ENCODE peak calls at places on chromosomes 5 and 9, in nine cellular contexts. X is pancreas, H is heart right ventricle, L is neural crest cell, P is HCT116, S is sigmoid colon, B is GM12865, I is foreskin fibroblast, O is type B pancreatic cell. N is an unnamed sample.

GRCh38 chr5:52682492-52682891 is 105.2 kb upstream of the ITGA1 start:
- DNase-seq in X (no peak), H (no peak), L (no peak), P (no peak), S (no peak), B (no peak), I (no peak), O (no peak), N (no peak)

GRCh38 chr5:115439042-115439441 is 105.5 kb downstream of the FEM1C start:
- DNase-seq in X (no peak), H (no peak), L (no peak), P (no peak), S (no peak), B (no peak), I (no peak), O (no peak), N (no peak)

GRCh38 chr5:177116631-177117373 is 16.8 kb upstream of the NSD1 start:
- DNase-seq in X (peak; percentile 89), H (peak; percentile 91), L (no peak), P (no peak), S (peak; percentile 96), B (peak; percentile 83), I (peak; percentile 81), O (no peak), N (peak; percentile 81)

GRCh38 chr9:111483419-111483861 is 743 bp downstream of the ECPAS start:
- DNase-seq in X (peak; percentile 77), H (peak; percentile 57), L (no peak), P (no peak), S (no peak), B (no peak), I (no peak), O (no peak), N (no peak)

GRCh38 chr9:93750045-93750444 is 173.7 kb downstream of the PHF2 start:
- DNase-seq in X (no peak), H (no peak), L (no peak), P (no peak), S (no peak), B (no peak), I (no peak), O (no peak), N (no peak)

GRCh38 chr5:43042176-43042625 is 2.1 kb upstream of the ANXA2R start:
- DNase-seq in X (peak; percentile 85), H (peak; percentile 79), L (peak; percentile 57), P (peak; percentile 43), S (peak; percentile 89), B (peak; percentile 93), I (no peak), O (no peak), N (peak; percentile 70)

GRCh38 chr5:134240421-134240962 is 14.6 kb upstream of the PPP2CA start:
- DNase-seq in X (no peak), H (no peak), L (no peak), P (no peak), S (no peak), B (no peak), I (peak; percentile 66), O (no peak), N (peak; percentile 63)

GRCh38 chr5:30765227-30765626 is 428.3 kb upstream of the CDH6 start:
- DNase-seq in X (no peak), H (no peak), L (no peak), P (no peak), S (no peak), B (no peak), I (no peak), O (no peak), N (peak; percentile 57)

GRCh38 chr5:77741608-77742007 is 34.5 kb downstream of the TBCA start:
- DNase-seq in X (no peak), H (no peak), L (no peak), P (no peak), S (no peak), B (no peak), I (no peak), O (no peak), N (no peak)

GRCh38 chr9:37030591-37030939 is 3.5 kb downstream of the PAX5 start:
- DNase-seq in X (no peak), H (no peak), L (no peak), P (no peak), S (no peak), B (peak; percentile 88), I (no peak), O (no peak), N (no peak)

GRCh38 chr9:37033141-37033540 is 927 bp downstream of the PAX5 start:
- DNase-seq in X (no peak), H (no peak), L (no peak), P (no peak), S (no peak), B (no peak), I (no peak), O (no peak), N (no peak)

GRCh38 chr9:37031081-37031480 is 3.0 kb downstream of the PAX5 start:
- DNase-seq in X (no peak), H (no peak), L (no peak), P (no peak), S (no peak), B (no peak), I (no peak), O (no peak), N (no peak)

GRCh38 chr9:37032713-37033112 is 1.4 kb downstream of the PAX5 start:
- DNase-seq in X (no peak), H (no peak), L (no peak), P (no peak), S (no peak), B (peak; percentile 77), I (no peak), O (no peak), N (no peak)

DNA sequence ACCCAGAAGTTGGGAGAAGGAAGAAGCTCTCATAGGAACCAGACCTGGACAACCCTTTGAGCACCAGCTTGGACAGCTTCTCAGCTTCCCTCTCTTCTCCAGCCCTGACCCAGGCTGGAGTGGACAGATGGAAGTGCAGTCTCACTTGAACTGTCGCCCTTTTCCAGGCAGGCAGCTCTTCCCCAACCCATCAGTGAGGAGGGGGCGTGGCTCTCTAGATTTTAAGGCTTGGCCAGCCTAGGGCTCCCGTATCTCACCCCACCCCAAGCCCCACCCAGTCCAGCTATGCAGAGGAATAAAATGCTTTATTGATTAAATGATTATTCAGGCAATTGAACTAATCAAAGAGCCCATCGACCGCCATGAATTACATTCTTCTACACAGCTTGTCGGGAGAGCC is 2.2 kb downstream of the PAX5 start:
- DNase-seq in X (no peak), H (no peak), L (no peak), P (no peak), S (no peak), B (no peak), I (no peak), O (no peak), N (no peak)
- TF ChIP-seq CTCF in X (no peak), H (no peak), L (no peak), P (no peak), S (no peak), B (no peak), I (no peak), O (no peak), N (no peak)

GRCh38 chr9:121059998-121060636 is 10.0 kb upstream of the C5 start:
- DNase-seq in X (no peak), H (no peak), L (peak; percentile 32), P (peak; percentile 64), S (no peak), B (peak; percentile 75), I (peak; percentile 50), O (no peak), N (peak; percentile 84)
- TF ChIP-seq CTCF in X (peak; percentile 63), H (peak; percentile 82), L (peak; percentile 86), P (peak; percentile 74), S (peak; percentile 51), B (peak; percentile 65), I (peak; percentile 69), O (peak; percentile 91), N (peak; percentile 78)

DNA sequence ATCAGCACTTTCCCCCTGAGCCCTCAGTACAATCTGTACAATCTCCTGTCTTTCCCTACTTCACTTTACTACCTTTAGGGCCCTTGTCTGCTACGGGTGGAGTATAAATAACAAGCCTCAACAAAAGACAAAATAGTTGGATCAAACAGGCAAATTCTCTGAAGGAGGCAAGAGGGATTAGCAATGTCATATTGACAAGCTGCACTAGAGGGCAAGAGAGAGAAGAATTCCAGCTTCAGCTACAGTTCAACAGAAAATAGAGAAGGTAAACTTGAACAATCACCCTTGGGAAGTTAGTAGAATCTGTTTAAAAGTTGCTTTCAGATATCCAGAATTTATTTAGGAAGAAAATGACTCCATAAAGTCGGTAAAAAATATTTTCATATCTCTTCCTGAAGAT is 68.4 kb upstream of the IZUMO3 start:
- DNase-seq in X (no peak), H (no peak), L (no peak), P (no peak), S (no peak), B (no peak), I (no peak), O (no peak), N (no peak)
- TF ChIP-seq CTCF in X (no peak), H (no peak), L (peak; percentile 57), P (no peak), S (no peak), B (no peak), I (no peak), O (peak; percentile 62), N (no peak)

GRCh38 chr5:179973391-179973790 is 65.7 kb upstream of the TBC1D9B start:
- DNase-seq in X (no peak), H (no peak), L (no peak), P (no peak), S (no peak), B (no peak), I (no peak), O (no peak), N (no peak)

GRCh38 chr5:179978792-179979191 is 71.1 kb upstream of the TBC1D9B start:
- DNase-seq in X (no peak), H (no peak), L (no peak), P (no peak), S (no peak), B (no peak), I (no peak), O (no peak), N (no peak)

GRCh38 chr5:179974281-179974945 is 66.7 kb upstream of the TBC1D9B start:
- DNase-seq in X (no peak), H (no peak), L (no peak), P (no peak), S (no peak), B (no peak), I (no peak), O (no peak), N (no peak)

GRCh38 chr5:179975713-179976030 is 68.0 kb upstream of the TBC1D9B start:
- DNase-seq in X (no peak), H (no peak), L (no peak), P (no peak), S (no peak), B (no peak), I (no peak), O (no peak), N (no peak)

DNA sequence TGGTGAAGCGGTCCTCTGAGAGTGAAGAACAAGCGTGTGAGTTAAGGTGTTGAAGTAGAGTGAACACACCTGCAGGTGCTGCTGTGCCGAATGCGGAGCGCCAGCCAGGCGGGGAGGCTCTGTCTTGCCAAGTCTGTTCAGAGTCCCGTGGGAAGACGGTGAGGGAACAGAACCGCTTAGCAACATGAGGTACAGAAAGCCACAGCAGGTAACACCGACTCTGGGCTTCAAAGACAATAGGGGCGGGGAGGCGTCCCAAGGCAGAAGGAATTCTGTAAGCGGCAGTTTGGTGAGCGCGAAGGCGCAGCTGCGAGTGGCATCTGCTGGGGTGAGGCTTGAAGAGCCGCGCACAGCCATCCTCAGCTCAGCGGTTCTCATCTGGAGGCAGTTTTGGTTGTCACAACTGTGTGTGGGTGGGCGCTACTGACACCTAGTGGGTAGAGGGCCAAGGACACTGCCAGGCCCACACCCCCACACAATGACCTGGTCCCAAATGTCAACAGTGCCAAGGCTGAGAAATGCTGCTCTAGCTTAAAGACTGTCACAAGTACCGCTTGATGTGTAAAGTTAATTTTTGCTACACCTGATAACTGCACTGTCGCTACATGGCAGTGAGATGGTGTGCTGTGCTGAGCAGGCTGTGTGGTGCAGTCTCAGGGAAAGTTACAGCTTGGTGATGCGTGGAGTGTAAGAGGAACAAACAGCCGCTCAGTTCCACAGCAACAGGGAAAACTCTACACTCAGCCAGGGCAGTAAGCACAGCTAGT is 67.4 kb upstream of the TBC1D9B start:
- DNase-seq in X (no peak), H (peak; percentile 21), L (peak; percentile 39), P (no peak), S (no peak), B (peak; percentile 59), I (peak; percentile 7), O (no peak), N (no peak)
- TF ChIP-seq CTCF in X (no peak), H (peak; percentile 38), L (peak; percentile 55), P (peak; percentile 22), S (no peak), B (peak; percentile 59), I (peak; percentile 25), O (peak; percentile 65), N (peak; percentile 22)

N was measured in fibroblast of the aortic adventitia.